ENCODE peak calls at places on chromosomes 16 and 17, in nine cellular contexts. M, V, T, N, I, S, J, U and F are unnamed samples.

GRCh38 chr16:1991588-1992474 is 2.1 kb downstream of the SYNGR3 start:
- DNase-seq in M (peak; percentile 90), V (no peak), T (peak; percentile 96), N (peak; percentile 97), I (peak; percentile 95), S (peak; percentile 95), J (peak; percentile 97), U (peak; percentile 94), F (peak; percentile 92)

GRCh38 chr16:25747160-25747758 is 55.5 kb downstream of the HS3ST4 start:
- DNase-seq in M (no peak), V (no peak), T (peak; percentile 46), N (no peak), I (no peak), S (no peak), J (no peak), U (no peak), F (no peak)

GRCh38 chr16:30557397-30557949 is 701 bp downstream of the ZNF764 start:
- DNase-seq in M (no peak), V (no peak), T (no peak), N (peak; percentile 32), I (no peak), S (no peak), J (no peak), U (no peak), F (no peak)

GRCh38 chr16:79250457-79251098 is 350.0 kb downstream of the MAF start:
- DNase-seq in M (no peak), V (no peak), T (no peak), N (no peak), I (no peak), S (no peak), J (no peak), U (no peak), F (no peak)

GRCh38 chr17:42843358-42843934 is 934 bp upstream of the AOC2 start:
- DNase-seq in M (peak; percentile 78), V (no peak), T (peak; percentile 80), N (no peak), I (no peak), S (no peak), J (no peak), U (no peak), F (peak; percentile 21)

GRCh38 chr16:80719573-80719972 is 84.8 kb downstream of the CDYL2 start:
- DNase-seq in M (no peak), V (no peak), T (no peak), N (no peak), I (no peak), S (no peak), J (no peak), U (no peak), F (peak; percentile 46)

GRCh38 chr16:30065943-30066881 is 652 bp downstream of the ALDOA start:
- DNase-seq in M (peak; percentile 58), V (no peak), T (peak; percentile 54), N (peak; percentile 28), I (no peak), S (peak; percentile 62), J (peak; percentile 21), U (peak; percentile 45), F (no peak)

GRCh38 chr16:86942469-86943175 is 364.3 kb downstream of the FOXL1 start:
- DNase-seq in M (no peak), V (no peak), T (no peak), N (no peak), I (no peak), S (no peak), J (no peak), U (no peak), F (no peak)

GRCh38 chr16:89293276-89294143 is 76.0 kb downstream of the ZNF778 start:
- DNase-seq in M (no peak), V (no peak), T (peak; percentile 95), N (no peak), I (no peak), S (peak; percentile 65), J (no peak), U (peak; percentile 47), F (no peak)

GRCh38 chr17:50241431-50241830 is 32.8 kb upstream of the TMEM92 start:
- DNase-seq in M (no peak), V (no peak), T (no peak), N (no peak), I (no peak), S (no peak), J (no peak), U (no peak), F (no peak)

GRCh38 chr16:73364413-73364812 is 316.5 kb upstream of the ZFHX3 start:
- DNase-seq in M (no peak), V (no peak), T (no peak), N (no peak), I (no peak), S (no peak), J (no peak), U (no peak), F (no peak)

GRCh38 chr17:40675905-40676304 is 10.9 kb upstream of the KRT222 start:
- DNase-seq in M (no peak), V (no peak), T (peak; percentile 21), N (no peak), I (no peak), S (no peak), J (no peak), U (no peak), F (no peak)

GRCh38 chr16:50253511-50253903 is 12.8 kb upstream of the ADCY7 start:
- DNase-seq in M (no peak), V (no peak), T (no peak), N (no peak), I (no peak), S (no peak), J (no peak), U (no peak), F (no peak)

GRCh38 chr16:24539850-24540484 is 601 bp downstream of the RBBP6 start:
- DNase-seq in M (peak; percentile 5), V (no peak), T (peak; percentile 33), N (peak; percentile 70), I (peak; percentile 64), S (peak; percentile 61), J (peak; percentile 69), U (peak; percentile 54), F (peak; percentile 51)

GRCh38 chr16:56688762-56689161 is 6.5 kb downstream of the MT1X start:
- DNase-seq in M (no peak), V (no peak), T (no peak), N (no peak), I (no peak), S (no peak), J (no peak), U (no peak), F (no peak)
- H3K27ac ChIP-seq in M (peak overlapping the region; percentile 82), V (no peak overlapping the region), T (no peak overlapping the region), N (no peak overlapping the region), I (no peak overlapping the region), S (no peak overlapping the region), J (no peak overlapping the region), U (no peak overlapping the region), F (no peak overlapping the region)

GRCh38 chr17:38435795-38436194 is 7.5 kb downstream of the ARHGAP23 start:
- DNase-seq in M (no peak), V (no peak), T (no peak), N (no peak), I (no peak), S (no peak), J (no peak), U (no peak), F (no peak)
- H3K27ac ChIP-seq in M (peak overlapping the region; percentile 9), V (no peak overlapping the region), T (no peak overlapping the region), N (no peak overlapping the region), I (peak overlapping the region; percentile 31), S (no peak overlapping the region), J (no peak overlapping the region), U (no peak overlapping the region), F (no peak overlapping the region)

GRCh38 chr17:55208078-55208812 is 56.5 kb upstream of the HLF start:
- DNase-seq in M (no peak), V (no peak), T (no peak), N (no peak), I (no peak), S (no peak), J (no peak), U (no peak), F (no peak)
- H3K27ac ChIP-seq in M (no peak overlapping the region), V (no peak overlapping the region), T (no peak overlapping the region), N (no peak overlapping the region), I (no peak overlapping the region), S (no peak overlapping the region), J (no peak overlapping the region), U (no peak overlapping the region), F (no peak overlapping the region)

GRCh38 chr17:62716834-62717588 is 89.5 kb downstream of the MRC2 start:
- DNase-seq in M (no peak), V (no peak), T (no peak), N (no peak), I (no peak), S (no peak), J (no peak), U (no peak), F (no peak)
- H3K27ac ChIP-seq in M (peak overlapping the region; percentile 39), V (no peak overlapping the region), T (no peak overlapping the region), N (no peak overlapping the region), I (no peak overlapping the region), S (no peak overlapping the region), J (no peak overlapping the region), U (no peak overlapping the region), F (no peak overlapping the region)

DNA sequence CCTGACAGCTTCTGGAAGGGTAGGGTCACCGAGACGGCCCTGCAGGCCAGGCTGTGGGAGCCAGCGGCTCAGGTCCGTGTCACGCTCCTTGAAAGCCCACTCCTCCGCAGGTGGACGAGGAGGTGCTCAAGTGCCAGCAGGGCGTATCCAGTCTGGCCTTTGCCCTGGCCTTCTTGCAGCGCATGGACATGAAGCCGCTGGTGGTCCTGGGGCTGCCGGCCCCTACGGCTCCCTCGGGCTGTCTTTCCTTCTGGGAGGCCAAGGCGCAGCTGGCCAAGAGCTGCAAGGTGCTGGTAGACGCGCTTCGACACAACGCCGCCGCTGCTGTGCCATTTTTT is 1.1 kb downstream of the NAGS start:
- DNase-seq in M (no peak), V (no peak), T (no peak), N (no peak), I (no peak), S (no peak), J (no peak), U (no peak), F (peak; percentile 3)
- H3K27ac ChIP-seq in M (peak overlapping the region; percentile 90), V (no peak overlapping the region), T (no peak overlapping the region), N (no peak overlapping the region), I (no peak overlapping the region), S (peak overlapping the region; percentile 48), J (peak overlapping the region; percentile 63), U (no peak overlapping the region), F (no peak overlapping the region)